ENCODE peak calls at places on chromosomes 3 and 15, in seven cellular contexts. T is head of caudate nucleus, D is H54, L is iris pigment epithelial cell, R is HTR-8/SVneo, K is OCI-LY7, H is uterus. S is an unnamed sample.

GRCh38 chr15:31502541-31503229 is 176.1 kb downstream of the KLF13 start:
- DNase-seq in L (no peak), H (no peak), R (no peak), T (no peak), K (no peak), D (no peak), S (no peak)

GRCh38 chr3:176934698-176935097 is 262.6 kb downstream of the TBL1XR1 start:
- DNase-seq in T (no peak), D (no peak), H (no peak), R (no peak), K (no peak), L (no peak), S (no peak)

GRCh38 chr15:100191161-100191560 is 150.6 kb downstream of the ADAMTS17 start:
- DNase-seq in T (no peak), K (peak; percentile 81), H (no peak), R (no peak), D (no peak), L (no peak), S (peak; percentile 17)

GRCh38 chr3:144444546-144444945 is 472.9 kb downstream of the DIPK2A start:
- DNase-seq in D (no peak), L (no peak), R (no peak), K (no peak), H (no peak), T (no peak), S (no peak)

GRCh38 chr3:148792540-148792939 is 35.1 kb upstream of the CPB1 start:
- DNase-seq in K (no peak), T (no peak), R (no peak), L (no peak), H (no peak), D (no peak), S (no peak)

GRCh38 chr15:92541197-92542190 is 114.1 kb downstream of the FAM174B start:
- DNase-seq in H (no peak), D (no peak), R (no peak), T (no peak), L (no peak), K (no peak), S (no peak)

GRCh38 chr3:41267975-41268640 is 68.8 kb downstream of the CTNNB1 start:
- DNase-seq in R (peak; percentile 71), K (no peak), H (no peak), L (peak; percentile 98), T (no peak), D (peak; percentile 70), S (no peak)

GRCh38 chr15:46088486-46089437 is 453.9 kb downstream of the SQOR start:
- DNase-seq in L (peak; percentile 30), T (no peak), K (no peak), R (no peak), H (no peak), D (no peak), S (no peak)

GRCh38 chr3:151387443-151388241 is 3.1 kb upstream of the P2RY12 start:
- DNase-seq in L (no peak), T (no peak), D (no peak), R (no peak), H (no peak), K (no peak), S (no peak)

GRCh38 chr3:64166584-64167155 is 58.6 kb downstream of the PRICKLE2 start:
- DNase-seq in K (no peak), D (no peak), H (no peak), R (no peak), T (no peak), L (no peak), S (no peak)

GRCh38 chr3:61146010-61146569 is 105.2 kb downstream of the FHIT start:
- DNase-seq in H (no peak), L (no peak), T (no peak), D (no peak), K (no peak), R (no peak), S (no peak)

GRCh38 chr15:74780523-74780982 is 1.3 kb upstream of the CSK start:
- DNase-seq in L (no peak), H (no peak), D (no peak), K (no peak), R (no peak), T (no peak), S (no peak)

GRCh38 chr3:184562146-184562861 is 719 bp downstream of the EPHB3 start:
- DNase-seq in K (no peak), L (no peak), T (no peak), D (no peak), H (no peak), R (no peak), S (peak; percentile 38)

S was measured in germinal center.